ENCODE peak calls at places on chromosomes 13 and 19, in nine cellular contexts. One of them, this sample, is unnamed.

GRCh38 chr19:46841458-46842083 is 9.1 kb downstream of the AP2S1 start:
- DNase-seq in GM12865: no peak
- DNase-seq in GM06990: no peak
- DNase-seq in AG04449: peak
- DNase-seq in GM20000: no peak
- DNase-seq in body of pancreas: no peak
- DNase-seq in HCT116: no peak
- DNase-seq in heart right ventricle: peak
- DNase-seq in astrocyte of the spinal cord: peak
- DNase-seq in this sample: no peak

GRCh38 chr19:46404039-46404883 is 9.1 kb downstream of the CCDC8 start:
- DNase-seq in GM12865: no peak
- DNase-seq in GM06990: no peak
- DNase-seq in AG04449: no peak
- DNase-seq in GM20000: no peak
- DNase-seq in body of pancreas: peak
- DNase-seq in HCT116: no peak
- DNase-seq in heart right ventricle: peak
- DNase-seq in astrocyte of the spinal cord: peak
- DNase-seq in this sample: no peak

GRCh38 chr13:40329682-40330485 is 336.6 kb downstream of the FOXO1 start:
- DNase-seq in GM12865: peak
- DNase-seq in GM06990: no peak
- DNase-seq in AG04449: no peak
- DNase-seq in GM20000: no peak
- DNase-seq in body of pancreas: no peak
- DNase-seq in HCT116: no peak
- DNase-seq in heart right ventricle: no peak
- DNase-seq in astrocyte of the spinal cord: peak
- DNase-seq in this sample: no peak

GRCh38 chr19:32296694-32297093 is 48.7 kb upstream of the ZNF507 start:
- DNase-seq in GM12865: no peak
- DNase-seq in GM06990: no peak
- DNase-seq in AG04449: no peak
- DNase-seq in GM20000: no peak
- DNase-seq in body of pancreas: no peak
- DNase-seq in HCT116: no peak
- DNase-seq in heart right ventricle: no peak
- DNase-seq in astrocyte of the spinal cord: no peak
- DNase-seq in this sample: no peak

GRCh38 chr19:900302-901111 is 7.2 kb downstream of the RNU6-9 start:
- DNase-seq in GM12865: no peak
- DNase-seq in GM06990: peak
- DNase-seq in AG04449: no peak
- DNase-seq in GM20000: no peak
- DNase-seq in body of pancreas: no peak
- DNase-seq in HCT116: no peak
- DNase-seq in heart right ventricle: no peak
- DNase-seq in astrocyte of the spinal cord: no peak
- DNase-seq in this sample: peak

GRCh38 chr19:47623921-47624391 is 15.0 kb downstream of the BICRA start:
- DNase-seq in GM12865: no peak
- DNase-seq in GM06990: no peak
- DNase-seq in AG04449: no peak
- DNase-seq in GM20000: no peak
- DNase-seq in body of pancreas: no peak
- DNase-seq in HCT116: no peak
- DNase-seq in heart right ventricle: no peak
- DNase-seq in astrocyte of the spinal cord: no peak
- DNase-seq in this sample: no peak

GRCh38 chr13:32212420-32212819 is 102.7 kb downstream of the ZAR1L start:
- DNase-seq in GM12865: no peak
- DNase-seq in GM06990: no peak
- DNase-seq in AG04449: peak
- DNase-seq in GM20000: no peak
- DNase-seq in body of pancreas: no peak
- DNase-seq in HCT116: no peak
- DNase-seq in heart right ventricle: no peak
- DNase-seq in astrocyte of the spinal cord: peak
- DNase-seq in this sample: no peak

GRCh38 chr19:35248310-35249145 is at the start of gene LSR:
- DNase-seq in GM12865: peak
- DNase-seq in GM06990: peak
- DNase-seq in AG04449: no peak
- DNase-seq in GM20000: peak
- DNase-seq in body of pancreas: peak
- DNase-seq in HCT116: peak
- DNase-seq in heart right ventricle: peak
- DNase-seq in astrocyte of the spinal cord: no peak
- DNase-seq in this sample: peak

GRCh38 chr19:48480476-48481190 is 11.5 kb downstream of the CYTH2 start:
- DNase-seq in GM12865: no peak
- DNase-seq in GM06990: no peak
- DNase-seq in AG04449: no peak
- DNase-seq in GM20000: no peak
- DNase-seq in body of pancreas: peak
- DNase-seq in HCT116: no peak
- DNase-seq in heart right ventricle: peak
- DNase-seq in astrocyte of the spinal cord: peak
- DNase-seq in this sample: no peak

GRCh38 chr19:1251503-1252220 is 3.3 kb downstream of the MIDN start:
- DNase-seq in GM12865: no peak
- DNase-seq in GM06990: peak
- DNase-seq in AG04449: no peak
- DNase-seq in GM20000: no peak
- DNase-seq in body of pancreas: peak
- DNase-seq in HCT116: no peak
- DNase-seq in heart right ventricle: no peak
- DNase-seq in astrocyte of the spinal cord: peak
- DNase-seq in this sample: no peak

GRCh38 chr19:52171321-52172169 is at the start of gene ZNF836:
- DNase-seq in GM12865: peak
- DNase-seq in GM06990: peak
- DNase-seq in AG04449: no peak
- DNase-seq in GM20000: peak
- DNase-seq in body of pancreas: peak
- DNase-seq in HCT116: no peak
- DNase-seq in heart right ventricle: peak
- DNase-seq in astrocyte of the spinal cord: peak
- DNase-seq in this sample: peak

GRCh38 chr19:50497030-50497420 is 14.0 kb downstream of the JOSD2 start:
- DNase-seq in GM12865: no peak
- DNase-seq in GM06990: no peak
- DNase-seq in AG04449: no peak
- DNase-seq in GM20000: no peak
- DNase-seq in body of pancreas: no peak
- DNase-seq in HCT116: no peak
- DNase-seq in heart right ventricle: no peak
- DNase-seq in astrocyte of the spinal cord: no peak
- DNase-seq in this sample: no peak

GRCh38 chr19:17830567-17831418 is 9.5 kb upstream of the INSL3 start:
- DNase-seq in GM12865: peak
- DNase-seq in GM06990: peak
- DNase-seq in AG04449: no peak
- DNase-seq in GM20000: peak
- DNase-seq in body of pancreas: peak
- DNase-seq in HCT116: peak
- DNase-seq in heart right ventricle: peak
- DNase-seq in astrocyte of the spinal cord: peak
- DNase-seq in this sample: peak

GRCh38 chr13:98299954-98300350 is 122.9 kb upstream of the RNF113B start:
- DNase-seq in GM12865: no peak
- DNase-seq in GM06990: no peak
- DNase-seq in AG04449: no peak
- DNase-seq in GM20000: no peak
- DNase-seq in body of pancreas: no peak
- DNase-seq in HCT116: no peak
- DNase-seq in heart right ventricle: no peak
- DNase-seq in astrocyte of the spinal cord: no peak
- DNase-seq in this sample: no peak

GRCh38 chr13:43918636-43919035 is 38.9 kb downstream of the LACC1 start:
- DNase-seq in GM12865: no peak
- DNase-seq in GM06990: no peak
- DNase-seq in AG04449: no peak
- DNase-seq in GM20000: no peak
- DNase-seq in body of pancreas: no peak
- DNase-seq in HCT116: no peak
- DNase-seq in heart right ventricle: no peak
- DNase-seq in astrocyte of the spinal cord: no peak
- DNase-seq in this sample: no peak

GRCh38 chr19:57302727-57303401 is 17.4 kb upstream of the ZNF543 start:
- DNase-seq in GM12865: no peak
- DNase-seq in GM06990: no peak
- DNase-seq in AG04449: no peak
- DNase-seq in GM20000: no peak
- DNase-seq in body of pancreas: no peak
- DNase-seq in HCT116: no peak
- DNase-seq in heart right ventricle: no peak
- DNase-seq in astrocyte of the spinal cord: no peak
- DNase-seq in this sample: no peak

GRCh38 chr19:6724631-6725185 is 4.3 kb upstream of the C3 start:
- DNase-seq in GM12865: no peak
- DNase-seq in GM06990: no peak
- DNase-seq in AG04449: no peak
- DNase-seq in GM20000: no peak
- DNase-seq in body of pancreas: no peak
- DNase-seq in HCT116: no peak
- DNase-seq in heart right ventricle: no peak
- DNase-seq in astrocyte of the spinal cord: no peak
- DNase-seq in this sample: no peak

GRCh38 chr13:45306966-45307365 is 34.0 kb downstream of the TPT1 start:
- DNase-seq in GM12865: no peak
- DNase-seq in GM06990: no peak
- DNase-seq in AG04449: no peak
- DNase-seq in GM20000: no peak
- DNase-seq in body of pancreas: no peak
- DNase-seq in HCT116: no peak
- DNase-seq in heart right ventricle: no peak
- DNase-seq in astrocyte of the spinal cord: no peak
- DNase-seq in this sample: no peak

GRCh38 chr19:15113245-15114152 is 6.3 kb downstream of the SYDE1 start:
- DNase-seq in GM12865: no peak
- DNase-seq in GM06990: no peak
- DNase-seq in AG04449: no peak
- DNase-seq in GM20000: no peak
- DNase-seq in body of pancreas: no peak
- DNase-seq in HCT116: no peak
- DNase-seq in heart right ventricle: no peak
- DNase-seq in astrocyte of the spinal cord: no peak
- DNase-seq in this sample: no peak

GRCh38 chr13:23753523-23753922 is 135.7 kb downstream of the MIPEP start:
- DNase-seq in GM12865: peak
- DNase-seq in GM06990: no peak
- DNase-seq in AG04449: no peak
- DNase-seq in GM20000: no peak
- DNase-seq in body of pancreas: peak
- DNase-seq in HCT116: no peak
- DNase-seq in heart right ventricle: no peak
- DNase-seq in astrocyte of the spinal cord: peak
- DNase-seq in this sample: no peak
- TF ChIP-seq CTCF in GM12865: no peak
- TF ChIP-seq CTCF in GM06990: no peak
- TF ChIP-seq CTCF in AG04449: no peak
- TF ChIP-seq CTCF in GM20000: no peak
- TF ChIP-seq CTCF in body of pancreas: no peak
- TF ChIP-seq CTCF in HCT116: no peak
- TF ChIP-seq CTCF in heart right ventricle: no peak
- TF ChIP-seq CTCF in astrocyte of the spinal cord: no peak
- TF ChIP-seq CTCF in this sample: no peak

GRCh38 chr13:24130134-24130792 is 30.3 kb upstream of the SPATA13 start:
- DNase-seq in GM12865: peak
- DNase-seq in GM06990: no peak
- DNase-seq in AG04449: no peak
- DNase-seq in GM20000: no peak
- DNase-seq in body of pancreas: no peak
- DNase-seq in HCT116: no peak
- DNase-seq in heart right ventricle: no peak
- DNase-seq in astrocyte of the spinal cord: no peak
- DNase-seq in this sample: no peak
- TF ChIP-seq CTCF in GM12865: no peak
- TF ChIP-seq CTCF in GM06990: no peak
- TF ChIP-seq CTCF in AG04449: no peak
- TF ChIP-seq CTCF in GM20000: no peak
- TF ChIP-seq CTCF in body of pancreas: no peak
- TF ChIP-seq CTCF in HCT116: no peak
- TF ChIP-seq CTCF in heart right ventricle: no peak
- TF ChIP-seq CTCF in astrocyte of the spinal cord: no peak
- TF ChIP-seq CTCF in this sample: no peak

GRCh38 chr13:90974249-90974954 is 373.1 kb upstream of the MIR17HG start:
- DNase-seq in GM12865: no peak
- DNase-seq in GM06990: no peak
- DNase-seq in AG04449: no peak
- DNase-seq in GM20000: no peak
- DNase-seq in body of pancreas: no peak
- DNase-seq in HCT116: no peak
- DNase-seq in heart right ventricle: no peak
- DNase-seq in astrocyte of the spinal cord: no peak
- DNase-seq in this sample: no peak

GRCh38 chr13:90968510-90968909 is 379.0 kb upstream of the MIR17HG start:
- DNase-seq in GM12865: peak
- DNase-seq in GM06990: no peak
- DNase-seq in AG04449: no peak
- DNase-seq in GM20000: peak
- DNase-seq in body of pancreas: no peak
- DNase-seq in HCT116: peak
- DNase-seq in heart right ventricle: no peak
- DNase-seq in astrocyte of the spinal cord: peak
- DNase-seq in this sample: peak
- TF ChIP-seq CTCF in GM12865: peak
- TF ChIP-seq CTCF in GM06990: peak
- TF ChIP-seq CTCF in AG04449: no peak
- TF ChIP-seq CTCF in GM20000: no peak
- TF ChIP-seq CTCF in body of pancreas: peak
- TF ChIP-seq CTCF in HCT116: no peak
- TF ChIP-seq CTCF in heart right ventricle: peak
- TF ChIP-seq CTCF in astrocyte of the spinal cord: peak
- TF ChIP-seq CTCF in this sample: peak

DNA sequence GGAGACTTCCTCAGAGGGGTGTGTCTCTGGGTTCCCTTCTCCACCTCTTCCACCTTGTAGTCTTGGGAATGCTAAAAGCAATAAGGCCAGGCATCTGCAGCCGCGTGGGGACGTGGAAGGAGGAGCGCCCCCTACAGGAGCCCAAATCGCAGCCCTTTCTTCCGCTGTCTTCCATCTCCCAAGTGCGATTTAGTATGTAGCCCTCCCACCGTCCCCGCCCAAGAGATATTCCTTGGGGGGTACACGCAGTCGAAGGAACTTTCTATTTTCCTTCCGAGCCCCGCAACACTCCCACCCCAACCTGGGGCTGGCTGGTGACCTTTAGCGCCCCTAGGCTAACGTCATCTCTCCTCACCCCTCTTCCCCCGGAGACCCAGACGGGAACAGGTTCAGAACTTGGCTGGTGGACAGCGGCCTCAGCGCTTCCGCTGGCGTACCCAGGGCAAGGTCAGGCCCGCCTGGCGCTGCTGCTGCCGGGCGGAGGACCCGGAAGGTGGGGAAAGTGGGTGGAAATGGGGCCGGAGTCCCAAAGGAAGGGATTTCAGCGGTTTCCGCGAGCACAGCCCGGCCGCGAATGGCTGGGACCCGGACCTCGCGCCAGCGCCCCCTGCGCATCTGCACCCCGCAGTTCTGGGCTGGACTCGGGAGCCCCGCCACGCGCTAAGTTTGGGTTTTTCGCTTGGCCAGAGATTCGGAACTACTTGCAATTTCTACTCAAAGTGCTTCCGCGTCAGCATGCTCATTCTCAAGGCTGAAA is 2.1 kb upstream of the PCDH8 start:
- DNase-seq in GM12865: peak
- DNase-seq in GM06990: peak
- DNase-seq in AG04449: no peak
- DNase-seq in GM20000: peak
- DNase-seq in body of pancreas: peak
- DNase-seq in HCT116: no peak
- DNase-seq in heart right ventricle: peak
- DNase-seq in astrocyte of the spinal cord: peak
- DNase-seq in this sample: peak
- TF ChIP-seq CTCF in GM12865: peak
- TF ChIP-seq CTCF in GM06990: peak
- TF ChIP-seq CTCF in AG04449: no peak
- TF ChIP-seq CTCF in GM20000: no peak
- TF ChIP-seq CTCF in body of pancreas: peak
- TF ChIP-seq CTCF in HCT116: peak
- TF ChIP-seq CTCF in heart right ventricle: peak
- TF ChIP-seq CTCF in astrocyte of the spinal cord: peak
- TF ChIP-seq CTCF in this sample: peak

This sample was measured in GM13977.